ENCODE peak calls at places on chromosomes 1 and 21, in six cellular contexts. M is GM12891, T is GM12878, G is K562, J is H1, F is HepG2. W is an unnamed sample.

GRCh38 chr1:51666463-51666862 is 49.6 kb downstream of the OSBPL9 start:
- DNase-seq in M (no peak), T (no peak), G (no peak), J (no peak), F (no peak), W (no peak)

GRCh38 chr21:31343680-31344480 is at the start of gene TIAM1:
- DNase-seq in M (no peak), T (no peak), G (no peak), J (peak; percentile 38), F (no peak), W (no peak)

GRCh38 chr21:32325706-32326105 is 27.1 kb downstream of the MRAP start:
- DNase-seq in M (no peak), T (no peak), G (no peak), J (no peak), F (no peak), W (no peak)

GRCh38 chr1:244154882-244155531 is 103.9 kb downstream of the ZBTB18 start:
- DNase-seq in M (no peak), T (no peak), G (no peak), J (no peak), F (peak; percentile 10), W (no peak)

GRCh38 chr1:21849909-21850576 is 38.0 kb downstream of the LDLRAD2 start:
- DNase-seq in M (no peak), T (no peak), G (no peak), J (no peak), F (no peak), W (no peak)

GRCh38 chr21:42156690-42157605 is 62.0 kb upstream of the ABCG1 start:
- DNase-seq in M (no peak), T (no peak), G (no peak), J (no peak), F (no peak), W (no peak)

GRCh38 chr1:29445330-29445729 is 209.0 kb downstream of the PTPRU start:
- DNase-seq in M (no peak), T (no peak), G (no peak), J (no peak), F (no peak), W (no peak)

GRCh38 chr21:25637846-25638245 is 1.2 kb upstream of the JAM2 start:
- DNase-seq in M (no peak), T (no peak), G (no peak), J (no peak), F (no peak), W (no peak)

GRCh38 chr1:66090863-66091457 is 298.3 kb downstream of the PDE4B start:
- DNase-seq in M (no peak), T (no peak), G (no peak), J (no peak), F (no peak), W (no peak)

DNA sequence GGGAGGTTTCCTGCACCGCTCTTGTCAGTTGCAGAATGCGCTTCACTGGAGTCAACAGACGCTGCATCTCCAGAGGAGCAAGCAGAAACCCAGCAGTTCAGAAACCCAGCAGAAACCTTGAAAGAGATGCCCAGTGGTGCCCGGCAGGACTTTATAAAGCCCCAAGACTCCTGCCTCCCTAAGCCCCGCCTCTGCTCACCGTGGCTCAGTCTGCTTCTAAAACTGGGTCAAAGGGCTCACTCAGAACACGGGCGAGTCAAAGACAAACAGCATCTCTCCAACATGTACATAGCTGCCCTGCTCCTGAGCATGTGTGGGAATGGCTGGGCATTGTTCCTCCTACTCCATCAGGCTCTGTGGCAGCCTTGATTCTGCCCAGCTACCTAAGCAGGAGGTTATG is at the start of gene HMGCS2:
- DNase-seq in M (no peak), T (no peak), G (no peak), J (no peak), F (no peak), W (no peak)
- TF ChIP-seq POLR2A in M (no peak), T (no peak), G (no peak), J (no peak), F (no peak), W (no peak)

DNA sequence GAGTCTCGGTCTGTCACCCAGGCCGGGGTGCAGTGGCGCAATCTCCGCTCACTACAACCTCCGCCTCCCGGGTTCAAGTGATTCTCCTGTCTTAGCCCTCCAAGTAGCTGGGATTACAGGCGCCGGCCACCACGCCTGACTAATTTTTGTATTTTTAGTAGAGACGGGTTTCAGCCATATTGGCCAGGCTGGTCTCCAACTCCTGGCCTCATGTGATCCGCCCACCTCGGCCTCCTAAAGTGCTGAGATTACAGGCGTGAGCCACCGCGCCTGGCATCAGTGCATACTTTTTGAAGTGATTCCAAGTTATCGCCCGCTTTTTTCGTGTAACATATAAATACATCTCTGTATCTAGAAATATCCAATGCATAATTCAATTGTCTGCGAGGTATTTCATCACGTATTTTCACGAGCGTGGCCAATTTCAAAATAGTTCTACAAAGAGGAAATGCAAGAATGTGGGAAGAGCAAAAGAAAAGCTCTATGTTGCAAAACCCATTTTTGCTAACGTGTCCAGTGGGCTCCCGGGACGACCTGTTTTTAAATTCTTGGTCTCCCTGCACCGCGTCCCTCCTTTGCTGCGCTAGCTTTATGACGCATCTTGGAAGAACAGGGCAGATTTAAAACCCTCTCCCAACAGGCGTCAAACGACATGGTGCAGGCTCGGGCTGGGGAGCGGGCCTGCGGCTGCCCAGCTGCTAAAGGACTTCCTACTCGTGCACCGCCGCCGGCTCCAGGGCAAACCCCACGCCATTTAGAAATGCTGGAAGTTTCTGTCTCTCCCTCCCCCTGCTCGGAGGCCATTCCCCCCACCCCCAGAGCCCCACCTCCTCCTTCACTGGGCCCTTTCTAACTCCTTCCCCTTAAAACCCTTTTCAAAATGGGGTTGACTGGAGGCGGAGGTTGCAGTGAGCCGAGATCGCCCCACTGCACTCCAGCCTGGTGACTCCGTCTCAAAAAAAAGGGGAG is 918 bp upstream of the IFNGR2 start:
- DNase-seq in M (peak; percentile 56), T (no peak), G (no peak), J (no peak), F (no peak), W (peak; percentile 67)
- TF ChIP-seq POLR2AphosphoS5 in M (no peak), T (no peak), G (no peak), J (no peak), F (no peak), W (no peak)

DNA sequence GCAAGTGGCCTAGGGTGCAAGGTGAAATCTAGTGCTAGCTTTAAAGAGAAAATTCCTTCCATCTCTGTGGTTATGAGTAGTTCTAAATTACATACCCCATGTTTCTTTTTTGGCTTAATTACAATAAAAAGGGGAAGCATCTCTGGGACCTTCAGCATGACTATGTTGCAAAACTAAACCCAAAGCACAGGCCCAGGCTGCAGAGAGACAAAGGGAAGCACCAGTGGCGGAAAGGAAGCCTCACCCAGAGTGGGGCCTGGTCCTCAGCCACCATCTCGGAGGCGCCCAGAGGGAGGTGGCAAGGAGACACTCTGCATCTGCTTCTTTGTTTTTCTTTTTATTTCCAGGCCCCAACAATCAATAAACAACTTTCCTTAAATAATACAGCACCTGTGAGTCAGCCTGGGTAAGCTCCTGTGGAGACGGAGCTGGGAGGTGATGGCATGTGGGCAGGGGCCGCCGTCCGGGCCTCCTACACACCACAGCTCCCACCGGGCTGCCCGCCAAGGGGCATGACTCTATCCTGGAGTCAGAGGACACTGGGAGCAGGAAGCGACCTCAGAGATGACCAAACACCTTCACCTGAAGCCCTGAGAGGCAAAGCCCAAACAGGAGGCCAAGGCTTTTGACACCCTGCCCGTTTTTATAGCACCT is 21.7 kb downstream of the ITPKB start:
- DNase-seq in M (no peak), T (no peak), G (no peak), J (no peak), F (no peak), W (no peak)
- TF ChIP-seq TAF1 in M (no peak), T (no peak), G (no peak), J (no peak), F (no peak), W (no peak)

DNA sequence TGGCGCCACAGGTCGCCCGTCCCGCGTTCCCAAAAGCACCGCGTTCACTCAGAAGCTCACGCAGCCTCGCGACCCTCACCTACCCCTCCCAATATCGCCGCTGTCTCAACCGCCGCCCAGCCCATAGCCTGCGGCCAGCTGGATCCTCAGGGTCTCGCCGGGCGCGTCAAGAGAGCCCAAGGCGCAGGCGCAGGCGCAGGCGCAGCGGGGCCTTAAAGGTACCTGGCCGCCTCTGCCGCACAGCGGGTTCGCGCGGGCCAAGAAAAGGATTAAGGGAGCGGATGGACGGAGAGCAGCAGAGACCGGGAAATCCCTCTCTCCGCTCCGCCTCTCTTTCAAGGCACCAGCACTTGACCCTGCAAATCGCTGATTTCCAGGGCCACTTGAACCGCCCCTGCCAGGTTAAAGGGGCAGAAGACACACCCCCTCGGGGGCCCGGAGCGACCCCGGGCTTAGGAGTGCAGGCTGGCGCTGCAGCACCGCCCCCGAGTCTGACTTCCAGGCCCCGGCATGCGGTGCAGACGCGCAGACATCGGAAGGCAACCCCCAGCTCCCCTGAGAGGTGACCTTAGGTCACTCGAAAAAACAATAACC is at the start of gene NBPF20:
- DNase-seq in M (peak; percentile 88), T (peak; percentile 35), G (peak; percentile 88), J (peak; percentile 36), F (peak; percentile 72), W (peak; percentile 88)
- TF ChIP-seq POLR2A in M (no peak), T (peak; percentile 32), G (peak; percentile 67), J (no peak), F (no peak), W (no peak)

DNA sequence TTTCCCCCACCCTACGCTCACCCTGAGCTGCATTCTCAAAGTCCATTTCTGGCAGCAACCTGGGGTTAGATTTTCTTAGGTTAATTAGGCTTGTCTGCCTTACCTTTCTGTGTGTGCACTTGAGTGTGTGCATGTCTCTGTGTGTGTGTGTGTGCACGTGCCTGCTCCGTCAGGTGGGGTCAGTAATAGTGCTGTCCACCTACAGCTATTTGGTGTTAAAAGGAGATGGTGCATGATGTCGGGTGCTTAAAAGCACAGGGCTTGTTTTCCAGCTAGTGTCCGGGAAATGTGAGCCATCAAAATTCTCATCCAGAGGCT is 257.9 kb downstream of the CAMTA1 start:
- DNase-seq in M (no peak), T (no peak), G (no peak), J (no peak), F (no peak), W (no peak)
- TF ChIP-seq POLR2AphosphoS5 in M (no peak), T (no peak), G (no peak), J (no peak), F (no peak), W (no peak)

GRCh38 chr1:9835758-9836631 is 12.2 kb upstream of the CLSTN1 start:
- DNase-seq in M (no peak), T (no peak), G (no peak), J (no peak), F (peak; percentile 42), W (no peak)

GRCh38 chr1:9836632-9836960 is 12.8 kb upstream of the CLSTN1 start:
- DNase-seq in M (no peak), T (no peak), G (no peak), J (no peak), F (no peak), W (no peak)

GRCh38 chr1:9835404-9835757 is 11.6 kb upstream of the CLSTN1 start:
- DNase-seq in M (no peak), T (no peak), G (no peak), J (no peak), F (no peak), W (no peak)

GRCh38 chr1:9838946-9839345 is 15.2 kb upstream of the CLSTN1 start:
- DNase-seq in M (no peak), T (no peak), G (no peak), J (no peak), F (no peak), W (no peak)

GRCh38 chr1:9833632-9834031 is 9.9 kb upstream of the CLSTN1 start:
- DNase-seq in M (no peak), T (no peak), G (no peak), J (no peak), F (no peak), W (no peak)
- TF ChIP-seq TAF1 in M (no peak), T (no peak), G (no peak), J (no peak), F (no peak), W (no peak)

GRCh38 chr1:2586154-2587070 is at the start of gene PRXL2B:
- DNase-seq in M (peak; percentile 97), T (peak; percentile 83), G (peak; percentile 99), J (peak; percentile 95), F (peak; percentile 94), W (peak; percentile 98)
- TF ChIP-seq POLR2A in M (no peak), T (peak; percentile 82), G (peak; percentile 76), J (peak; percentile 35), F (peak; percentile 38), W (no peak)